ENCODE peak calls at places on chromosomes 13 and 19, in four cellular contexts. G is heart right ventricle; Q is brain microvascular endothelial cell; K is effector memory CD4-positive, alpha-beta T cell. L is an unnamed sample.

GRCh38 chr13:27182844-27183497 is 11.4 kb upstream of the USP12 start:
- DNase-seq in G (peak), Q (peak), K (no peak), L (no peak)

GRCh38 chr19:45293682-45294081 is 29.0 kb downstream of the CKM start:
- DNase-seq in G (no peak), Q (no peak), K (no peak), L (peak)

GRCh38 chr19:52170863-52171320 is 529 bp downstream of the ZNF836 start:
- DNase-seq in G (peak), Q (no peak), K (no peak), L (no peak)

GRCh38 chr13:76397413-76397812 is 488.8 kb downstream of the KCTD12 start:
- DNase-seq in G (no peak), Q (no peak), K (no peak), L (no peak)

GRCh38 chr19:12484011-12484370 is 625 bp downstream of the ZNF709 start:
- DNase-seq in G (no peak), Q (no peak), K (no peak), L (no peak)

GRCh38 chr19:39403331-39404312 is 3.0 kb upstream of the ZFP36 start:
- DNase-seq in G (peak), Q (peak), K (peak), L (peak)

GRCh38 chr19:51128227-51128626 is 3.5 kb downstream of the SIGLEC9 start:
- DNase-seq in G (no peak), Q (no peak), K (no peak), L (no peak)

GRCh38 chr19:44900328-44901244 is 5.0 kb upstream of the APOE start:
- DNase-seq in G (no peak), Q (no peak), K (no peak), L (no peak)

GRCh38 chr19:18436651-18437478 is 1.1 kb downstream of the ISYNA1 start:
- DNase-seq in G (peak), Q (peak), K (peak), L (no peak)

GRCh38 chr19:1027953-1028902 is 1.8 kb downstream of the CNN2 start:
- DNase-seq in G (peak), Q (peak), K (peak), L (no peak)

GRCh38 chr13:41707192-41707858 is 250.0 kb downstream of the RGCC start:
- DNase-seq in G (no peak), Q (no peak), K (no peak), L (no peak)

GRCh38 chr19:611506-611869 is 21.8 kb downstream of the HCN2 start:
- DNase-seq in G (no peak), Q (peak), K (no peak), L (no peak)

GRCh38 chr13:112443191-112444000 is 67.2 kb downstream of the SPACA7 start:
- DNase-seq in G (no peak), Q (no peak), K (no peak), L (no peak)

GRCh38 chr19:46524272-46524671 is 28.6 kb upstream of the PNMA8B start:
- DNase-seq in G (no peak), Q (no peak), K (no peak), L (no peak)

GRCh38 chr13:40351537-40352384 is 314.7 kb downstream of the FOXO1 start:
- DNase-seq in G (no peak), Q (no peak), K (no peak), L (no peak)
- H3K27ac ChIP-seq in G (peak), Q (no peak), K (no peak), L (peak)

GRCh38 chr13:51373451-51373850 is 34.0 kb downstream of the SERPINE3 start:
- DNase-seq in G (no peak), Q (no peak), K (no peak), L (no peak)

GRCh38 chr13:51370811-51371210 is 31.3 kb downstream of the SERPINE3 start:
- DNase-seq in G (no peak), Q (no peak), K (no peak), L (no peak)

GRCh38 chr13:51364404-51365008 is 25.0 kb downstream of the SERPINE3 start:
- DNase-seq in G (no peak), Q (peak), K (no peak), L (no peak)

GRCh38 chr13:51371768-51372399 is 32.4 kb downstream of the SERPINE3 start:
- DNase-seq in G (no peak), Q (no peak), K (no peak), L (no peak)

DNA sequence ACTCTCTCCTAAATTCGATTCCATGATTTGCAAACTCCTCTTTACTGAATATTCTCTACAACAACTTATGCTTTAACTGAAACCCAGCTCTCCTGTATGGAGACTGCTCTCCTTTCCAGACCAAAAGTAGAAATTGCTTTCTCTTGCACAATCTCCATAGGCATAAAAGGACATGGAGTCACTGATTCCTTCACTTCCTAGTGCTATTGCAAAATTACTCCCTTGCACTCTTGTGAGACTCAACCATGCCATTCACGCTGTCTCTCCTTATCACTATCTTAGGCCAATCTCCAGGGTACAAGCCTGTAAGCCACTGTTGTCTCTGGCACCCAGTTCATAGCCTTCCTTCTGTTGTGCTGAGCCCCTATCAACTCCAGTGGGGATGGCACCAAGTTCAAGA is 30.6 kb downstream of the SERPINE3 start:
- DNase-seq in G (no peak), Q (peak), K (no peak), L (no peak)
- H3K27ac ChIP-seq in G (no peak), Q (no peak), K (no peak), L (no peak)

GRCh38 chr19:17112700-17113099 is 37.1 kb downstream of the MYO9B start:
- DNase-seq in G (no peak), Q (no peak), K (no peak), L (no peak)

GRCh38 chr19:17111766-17112165 is 36.2 kb downstream of the MYO9B start:
- DNase-seq in G (no peak), Q (no peak), K (no peak), L (no peak)

GRCh38 chr19:17112271-17112670 is 36.7 kb downstream of the MYO9B start:
- DNase-seq in G (no peak), Q (no peak), K (no peak), L (no peak)

GRCh38 chr19:17113127-17113785 is 37.7 kb downstream of the MYO9B start:
- DNase-seq in G (no peak), Q (no peak), K (no peak), L (no peak)

DNA sequence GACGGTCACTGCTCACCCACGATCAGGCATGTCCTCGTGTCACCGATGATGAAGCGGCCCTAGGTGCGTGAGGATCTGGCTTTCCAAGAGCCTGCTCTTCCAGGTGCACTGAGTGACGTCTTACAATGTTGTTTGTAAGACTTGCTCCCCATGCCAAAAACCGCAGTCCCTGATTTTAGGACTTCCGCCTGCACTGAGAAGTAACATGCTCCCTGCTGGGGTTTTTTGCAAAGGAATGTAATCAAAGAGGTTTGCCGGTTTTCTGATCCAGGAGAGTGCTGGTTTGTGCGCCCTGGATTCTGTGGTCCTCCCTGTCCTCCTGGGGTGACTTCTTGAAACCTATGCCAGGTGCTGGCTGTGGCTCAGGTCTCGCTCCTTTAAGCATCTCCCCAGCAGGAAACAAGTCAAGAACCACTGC is 38.8 kb downstream of the MYO9B start:
- DNase-seq in G (no peak), Q (no peak), K (no peak), L (no peak)
- H3K27ac ChIP-seq in G (no peak), Q (no peak), K (no peak), L (no peak)

GRCh38 chr13:97975851-97976550 is 22.5 kb downstream of the IPO5 start:
- DNase-seq in G (peak), Q (peak), K (peak), L (peak)

GRCh38 chr13:97978661-97979450 is 25.4 kb downstream of the IPO5 start:
- DNase-seq in G (no peak), Q (no peak), K (no peak), L (no peak)

GRCh38 chr13:97977982-97978381 is 24.5 kb downstream of the IPO5 start:
- DNase-seq in G (no peak), Q (no peak), K (no peak), L (no peak)

GRCh38 chr13:97976551-97977375 is 23.3 kb downstream of the IPO5 start:
- DNase-seq in G (peak), Q (no peak), K (no peak), L (peak)

GRCh38 chr13:97977376-97977705 is 23.9 kb downstream of the IPO5 start:
- DNase-seq in G (no peak), Q (no peak), K (no peak), L (no peak)
- H3K27ac ChIP-seq in G (no peak), Q (peak), K (peak), L (no peak)

DNA sequence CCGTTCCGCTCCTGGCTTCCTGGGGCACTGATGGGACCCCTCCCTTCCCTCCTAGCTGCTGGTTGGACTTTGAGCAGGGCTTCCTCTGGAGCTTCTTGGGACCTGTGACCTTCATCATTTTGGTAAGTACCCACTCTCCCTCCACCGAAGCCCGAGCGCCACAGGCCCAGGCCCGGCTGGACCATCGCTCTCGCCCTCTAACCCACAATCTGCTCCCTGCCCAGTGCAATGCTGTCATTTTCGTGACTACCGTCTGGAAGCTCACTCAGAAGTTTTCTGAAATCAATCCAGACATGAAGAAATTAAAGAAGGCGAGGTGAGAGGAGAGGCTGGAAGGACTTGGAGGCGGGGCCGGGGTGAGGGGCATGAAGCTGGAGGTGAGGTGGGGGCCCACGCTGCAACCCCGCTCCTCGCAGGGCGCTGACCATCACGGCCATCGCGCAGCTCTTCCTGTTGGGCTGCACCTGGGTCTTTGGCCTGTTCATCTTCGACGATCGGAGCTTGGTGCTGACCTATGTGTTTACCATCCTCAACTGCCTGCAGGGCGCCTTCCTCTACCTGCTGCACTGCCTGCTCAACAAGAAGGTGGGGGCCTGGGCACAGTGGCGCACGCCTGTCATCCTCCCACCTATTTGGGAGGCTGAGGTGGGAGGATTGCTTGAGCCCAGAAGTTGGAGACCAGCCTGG is 12.4 kb downstream of the DDX39A start:
- DNase-seq in G (no peak), Q (no peak), K (no peak), L (no peak)
- H3K27ac ChIP-seq in G (peak), Q (no peak), K (peak), L (no peak)